ENCODE peak calls at places on chromosomes 1 and 21, in seven cellular contexts. I is SJCRH30, C is thoracic aorta, Q is left ventricle myocardium inferior, G is brain microvascular endothelial cell, L is tibial nerve, D is suprapubic skin. P is an unnamed sample.

GRCh38 chr21:37429356-37429755 is 62.8 kb downstream of the DYRK1A start:
- DNase-seq in I (no peak), C (no peak), Q (no peak), G (no peak), L (no peak), D (no peak), P (no peak)

GRCh38 chr1:104648269-104648691 is 898.6 kb downstream of the AMY1C start:
- DNase-seq in I (peak), C (no peak), Q (no peak), G (peak), L (no peak), D (no peak), P (no peak)

GRCh38 chr1:98669355-98670296 is 8.1 kb downstream of the SNX7 start:
- DNase-seq in I (no peak), C (no peak), Q (no peak), G (no peak), L (no peak), D (no peak), P (peak)

GRCh38 chr1:13701274-13701650 is 1.3 kb downstream of the PRDM2 start:
- DNase-seq in I (no peak), C (no peak), Q (no peak), G (no peak), L (no peak), D (no peak), P (no peak)

GRCh38 chr1:36446261-36446660 is 4.0 kb downstream of the OSCP1 start:
- DNase-seq in I (peak), C (no peak), Q (no peak), G (no peak), L (no peak), D (no peak), P (no peak)

GRCh38 chr1:207888647-207889046 is 22.3 kb downstream of the CD34 start:
- DNase-seq in I (peak), C (no peak), Q (no peak), G (peak), L (peak), D (peak), P (peak)

GRCh38 chr1:210233495-210234253 is 1.1 kb downstream of the SERTAD4 start:
- DNase-seq in I (peak), C (no peak), Q (peak), G (peak), L (no peak), D (no peak), P (peak)

GRCh38 chr1:198656500-198656932 is 17.7 kb downstream of the PTPRC start:
- DNase-seq in I (no peak), C (no peak), Q (no peak), G (no peak), L (peak), D (no peak), P (no peak)

GRCh38 chr1:6112690-6113005 is 67.0 kb downstream of the KCNAB2 start:
- DNase-seq in I (no peak), C (no peak), Q (no peak), G (no peak), L (no peak), D (no peak), P (no peak)

GRCh38 chr21:25080161-25080560 is 527.1 kb downstream of the MRPL39 start:
- DNase-seq in I (no peak), C (no peak), Q (no peak), G (no peak), L (no peak), D (no peak), P (peak)

GRCh38 chr21:24225432-24225831 is 1381.8 kb downstream of the MRPL39 start:
- DNase-seq in I (no peak), C (no peak), Q (no peak), G (no peak), L (no peak), D (no peak), P (peak)

GRCh38 chr1:23389846-23390321 is 20.2 kb upstream of the ZNF436 start:
- DNase-seq in I (no peak), C (no peak), Q (no peak), G (no peak), L (no peak), D (no peak), P (no peak)

GRCh38 chr1:28064064-28064463 is 24.3 kb downstream of the EYA3 start:
- DNase-seq in I (no peak), C (no peak), Q (no peak), G (no peak), L (no peak), D (no peak), P (peak)

GRCh38 chr1:41046347-41046775 is 24.8 kb upstream of the SLFNL1 start:
- DNase-seq in I (no peak), C (no peak), Q (no peak), G (no peak), L (no peak), D (no peak), P (no peak)

GRCh38 chr1:155003766-155004351 is 1.3 kb downstream of the ZBTB7B start:
- DNase-seq in I (peak), C (no peak), Q (peak), G (no peak), L (no peak), D (no peak), P (peak)

GRCh38 chr1:192261476-192261875 is 55.3 kb upstream of the RGS21 start:
- DNase-seq in I (no peak), C (no peak), Q (no peak), G (no peak), L (no peak), D (no peak), P (no peak)

GRCh38 chr1:183270541-183271141 is 84.6 kb downstream of the LAMC2 start:
- DNase-seq in I (peak), C (no peak), Q (peak), G (peak), L (no peak), D (peak), P (peak)

GRCh38 chr1:218345673-218346390 is 696 bp downstream of the TGFB2 start:
- DNase-seq in I (peak), C (no peak), Q (peak), G (peak), L (no peak), D (peak), P (peak)

GRCh38 chr21:26171310-26172100 is 935 bp upstream of the APP start:
- DNase-seq in I (no peak), C (no peak), Q (no peak), G (no peak), L (no peak), D (no peak), P (no peak)

GRCh38 chr1:202349263-202349928 is 897 bp downstream of the PPP1R12B start:
- DNase-seq in I (peak), C (no peak), Q (no peak), G (peak), L (no peak), D (no peak), P (peak)

GRCh38 chr1:111454859-111455641 is 5.8 kb downstream of the ATP5PB start:
- DNase-seq in I (no peak), C (no peak), Q (no peak), G (no peak), L (no peak), D (no peak), P (no peak)

GRCh38 chr1:248824301-248824700 is 1.4 kb downstream of the SH3BP5L start:
- DNase-seq in I (no peak), C (no peak), Q (no peak), G (no peak), L (no peak), D (peak), P (no peak)

GRCh38 chr1:231803353-231803752 is 176.8 kb downstream of the DISC1 start:
- DNase-seq in I (no peak), C (no peak), Q (no peak), G (peak), L (peak), D (no peak), P (peak)

GRCh38 chr1:20634594-20635084 is 1.4 kb downstream of the PINK1 start:
- DNase-seq in I (peak), C (no peak), Q (no peak), G (no peak), L (no peak), D (no peak), P (peak)

GRCh38 chr1:93734999-93735398 is 53.4 kb upstream of the BCAR3 start:
- DNase-seq in I (no peak), C (no peak), Q (no peak), G (no peak), L (no peak), D (no peak), P (no peak)

GRCh38 chr1:56034222-56034621 is 545.1 kb downstream of the PLPP3 start:
- DNase-seq in I (no peak), C (no peak), Q (no peak), G (peak), L (no peak), D (no peak), P (peak)

GRCh38 chr1:55317263-55317662 is 102.1 kb upstream of the USP24 start:
- DNase-seq in I (no peak), C (no peak), Q (no peak), G (no peak), L (no peak), D (no peak), P (no peak)

GRCh38 chr1:53108646-53109580 is 33.5 kb downstream of the SLC1A7 start:
- DNase-seq in I (no peak), C (no peak), Q (no peak), G (peak), L (no peak), D (no peak), P (peak)

GRCh38 chr1:32404956-32405355 is 10.7 kb upstream of the BSDC1 start:
- DNase-seq in I (no peak), C (no peak), Q (no peak), G (no peak), L (no peak), D (no peak), P (peak)

GRCh38 chr1:39183503-39184353 is 20.8 kb upstream of the MACF1 start:
- DNase-seq in I (peak), C (no peak), Q (no peak), G (peak), L (no peak), D (no peak), P (peak)

GRCh38 chr21:27570306-27570868 is 603.5 kb upstream of the ADAMTS5 start:
- DNase-seq in I (peak), C (peak), Q (peak), G (peak), L (peak), D (no peak), P (peak)

GRCh38 chr1:74053407-74053806 is 144.6 kb downstream of the LRRIQ3 start:
- DNase-seq in I (no peak), C (no peak), Q (no peak), G (no peak), L (no peak), D (no peak), P (peak)

GRCh38 chr21:44742418-44743153 is 31.2 kb upstream of the TSPEAR start:
- DNase-seq in I (peak), C (no peak), Q (no peak), G (no peak), L (no peak), D (no peak), P (no peak)

GRCh38 chr1:70353641-70354331 is 736 bp downstream of the ANKRD13C start:
- DNase-seq in I (peak), C (no peak), Q (no peak), G (peak), L (no peak), D (peak), P (peak)

GRCh38 chr21:40704141-40704540 is 142.8 kb downstream of the DSCAM start:
- DNase-seq in I (no peak), C (no peak), Q (no peak), G (no peak), L (no peak), D (no peak), P (no peak)

GRCh38 chr1:58060548-58061170 is 485.9 kb downstream of the OMA1 start:
- DNase-seq in I (no peak), C (no peak), Q (no peak), G (no peak), L (no peak), D (no peak), P (no peak)

GRCh38 chr1:44673675-44674112 is 587 bp downstream of the TMEM53 start:
- DNase-seq in I (no peak), C (no peak), Q (no peak), G (no peak), L (no peak), D (no peak), P (peak)
- H3K27ac ChIP-seq in I (peak), C (peak), Q (peak), G (peak), L (peak), D (peak), P (peak)

DNA sequence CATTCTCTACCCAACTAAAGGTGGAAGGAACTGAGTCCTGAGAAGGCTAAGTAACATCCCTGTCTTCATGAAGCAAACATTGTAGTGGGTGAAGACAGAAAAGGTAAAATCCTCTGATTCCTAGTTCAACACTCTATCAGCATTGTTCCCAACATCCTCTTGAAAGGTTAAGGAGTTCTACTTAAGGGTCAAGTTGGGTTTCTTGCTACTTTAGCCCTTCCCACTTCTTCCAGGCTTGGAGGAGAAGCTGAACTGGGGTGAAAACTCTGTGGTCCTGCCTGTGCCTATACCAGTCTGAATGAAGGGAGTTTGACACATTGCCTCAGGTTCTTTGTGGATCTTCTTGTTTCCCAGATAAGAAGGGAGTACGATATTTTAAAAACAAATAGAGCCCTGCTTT is 54.1 kb downstream of the ATP2B4 start:
- DNase-seq in I (no peak), C (no peak), Q (no peak), G (no peak), L (no peak), D (no peak), P (no peak)
- H3K27ac ChIP-seq in I (no peak), C (no peak), Q (no peak), G (no peak), L (no peak), D (no peak), P (no peak)

DNA sequence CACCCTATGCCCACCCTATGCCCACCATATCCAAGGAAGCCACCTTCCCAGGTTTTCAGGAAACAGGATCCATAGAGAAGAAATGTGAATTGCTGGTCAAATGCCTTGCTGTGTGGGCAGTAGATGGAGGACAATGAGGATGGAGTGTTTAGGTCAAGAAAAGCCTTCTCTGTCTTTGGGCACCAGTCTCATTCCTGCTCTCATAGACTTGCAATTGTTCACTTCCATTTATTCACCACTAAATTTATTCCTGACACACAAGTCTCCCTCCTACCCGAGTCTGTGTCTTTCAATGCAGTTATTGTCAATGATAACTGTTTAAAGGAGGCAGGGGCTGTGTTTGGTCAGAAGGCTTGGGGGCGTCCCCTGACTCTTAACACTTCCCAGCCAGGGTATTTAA is 48.0 kb upstream of the ITPKB start:
- DNase-seq in I (no peak), C (no peak), Q (no peak), G (no peak), L (no peak), D (no peak), P (no peak)
- H3K27ac ChIP-seq in I (no peak), C (no peak), Q (no peak), G (no peak), L (no peak), D (no peak), P (no peak)

GRCh38 chr1:147542549-147542857 is 1.2 kb downstream of the BCL9 start:
- DNase-seq in I (no peak), C (no peak), Q (no peak), G (no peak), L (no peak), D (no peak), P (no peak)
- H3K27ac ChIP-seq in I (no peak), C (peak), Q (peak), G (no peak), L (no peak), D (no peak), P (no peak)

GRCh38 chr1:30982937-30983336 is 74.4 kb upstream of the SDC3 start:
- DNase-seq in I (no peak), C (no peak), Q (no peak), G (no peak), L (peak), D (no peak), P (no peak)
- H3K27ac ChIP-seq in I (no peak), C (peak), Q (peak), G (no peak), L (no peak), D (no peak), P (no peak)

GRCh38 chr1:169985757-169986156 is 88.7 kb downstream of the KIFAP3 start:
- DNase-seq in I (no peak), C (no peak), Q (no peak), G (no peak), L (no peak), D (no peak), P (no peak)
- H3K27ac ChIP-seq in I (no peak), C (no peak), Q (no peak), G (no peak), L (no peak), D (no peak), P (no peak)

GRCh38 chr1:29122662-29122986 is 1.1 kb downstream of the TMEM200B start:
- DNase-seq in I (no peak), C (no peak), Q (peak), G (no peak), L (no peak), D (peak), P (peak)
- H3K27ac ChIP-seq in I (no peak), C (peak), Q (peak), G (no peak), L (peak), D (peak), P (peak)

DNA sequence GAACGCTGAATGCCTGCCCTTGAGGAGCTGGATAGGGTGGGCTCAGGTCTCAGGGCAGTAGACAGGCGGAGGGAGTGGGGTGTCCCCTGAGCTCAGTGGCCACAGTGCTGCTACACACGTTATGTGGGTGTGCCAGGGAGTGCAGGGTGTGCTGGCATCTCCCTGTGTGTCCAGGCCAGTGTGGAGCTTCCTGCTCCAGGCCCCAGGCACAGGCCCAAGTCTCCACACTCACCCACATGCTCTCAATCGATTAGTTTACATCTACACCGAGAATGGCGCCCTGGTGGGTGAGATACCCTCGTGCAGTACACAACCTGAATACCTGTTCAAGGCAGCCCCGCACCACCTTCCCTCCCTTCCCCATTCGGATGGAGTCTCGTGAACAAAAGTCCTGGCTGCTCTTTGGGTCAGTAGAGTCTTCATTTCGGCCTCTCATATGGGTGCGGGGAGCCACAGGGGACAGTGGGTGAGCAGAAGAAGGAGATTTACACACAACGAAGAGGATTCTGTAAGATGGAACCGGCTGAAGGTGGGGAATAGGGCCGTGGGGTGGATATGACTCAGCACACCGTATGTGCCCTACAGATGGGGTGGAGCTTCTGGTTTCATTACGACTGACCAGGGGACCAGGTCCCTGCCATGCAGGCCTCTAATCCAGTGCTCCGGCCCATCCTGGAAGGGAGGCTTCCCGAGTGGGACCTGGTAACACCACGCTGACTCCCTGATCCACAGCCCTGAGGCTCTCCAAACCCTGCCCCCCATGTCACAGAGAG is 93.3 kb downstream of the SPSB1 start:
- DNase-seq in I (no peak), C (no peak), Q (no peak), G (no peak), L (no peak), D (no peak), P (no peak)
- H3K27ac ChIP-seq in I (no peak), C (peak), Q (no peak), G (no peak), L (no peak), D (no peak), P (no peak)

DNA sequence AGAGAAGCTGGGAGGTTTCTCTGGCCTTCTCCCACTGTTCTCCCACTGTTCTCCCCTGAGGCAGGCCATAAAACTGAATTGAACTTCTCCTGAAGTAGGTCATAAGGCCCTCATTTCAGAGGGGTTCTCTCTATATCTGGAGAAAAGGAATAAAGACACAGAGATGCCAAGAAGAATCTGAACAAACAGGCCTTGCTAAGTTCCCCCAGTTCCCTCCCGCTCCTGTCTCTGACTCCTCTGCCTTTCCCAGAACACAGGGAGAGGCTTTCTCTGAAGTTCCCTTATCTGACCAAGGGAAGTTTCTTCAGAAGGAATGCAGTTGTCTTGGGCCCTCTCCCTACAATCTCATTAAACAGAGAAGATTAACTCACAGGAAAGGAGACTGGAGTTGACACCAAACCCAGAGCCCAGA is 83.4 kb downstream of the SLC16A1 start:
- DNase-seq in I (no peak), C (no peak), Q (no peak), G (no peak), L (no peak), D (no peak), P (peak)
- H3K27ac ChIP-seq in I (no peak), C (no peak), Q (no peak), G (no peak), L (no peak), D (no peak), P (no peak)